ENCODE peak calls at places on chromosomes 7 and 10, in five cellular contexts. Y is fibroblast of pulmonary artery; H is glutamatergic neuron; E is CD8-positive, alpha-beta memory T cell; B is nucleus accumbens. R is an unnamed sample.

GRCh38 chr10:88792656-88793055 is 9.9 kb upstream of the LIPM start:
- DNase-seq in E (no peak), H (no peak), B (no peak), Y (peak), R (peak)

GRCh38 chr10:108757946-108758345 is 1165.4 kb downstream of the XPNPEP1 start:
- DNase-seq in B (no peak), H (no peak), Y (no peak), E (no peak), R (no peak)

GRCh38 chr7:149624006-149624405 is 126.4 kb upstream of the ZNF746 start:
- DNase-seq in E (peak), H (peak), Y (peak), B (no peak), R (no peak)

GRCh38 chr10:113221756-113222168 is 271.7 kb downstream of the TCF7L2 start:
- DNase-seq in B (no peak), Y (no peak), H (no peak), E (no peak), R (no peak)

GRCh38 chr10:79178614-79179403 is 110.0 kb downstream of the ZMIZ1 start:
- DNase-seq in H (peak), B (no peak), E (no peak), Y (peak), R (peak)

GRCh38 chr7:80921130-80921529 is 2.3 kb upstream of the SEMA3C start:
- DNase-seq in H (no peak), E (no peak), B (no peak), Y (peak), R (no peak)

GRCh38 chr10:34760606-34761005 is 54.5 kb downstream of the PARD3 start:
- DNase-seq in E (no peak), Y (no peak), H (no peak), B (no peak), R (no peak)

GRCh38 chr7:79984210-79984609 is 150.4 kb upstream of the GNAI1 start:
- DNase-seq in B (no peak), H (no peak), E (no peak), Y (peak), R (no peak)

GRCh38 chr7:151742713-151743480 is 134.0 kb downstream of the PRKAG2 start:
- DNase-seq in B (no peak), H (no peak), E (no peak), Y (no peak), R (no peak)

GRCh38 chr7:70321016-70321415 is 722.7 kb downstream of the AUTS2 start:
- DNase-seq in B (no peak), Y (no peak), E (no peak), H (no peak), R (no peak)

GRCh38 chr10:132664883-132665282 is 121.1 kb downstream of the NKX6-2 start:
- DNase-seq in B (no peak), H (no peak), E (no peak), Y (no peak), R (no peak)

GRCh38 chr10:122560279-122560804 is at the start of gene DMBT1:
- DNase-seq in B (no peak), E (no peak), H (no peak), Y (no peak), R (no peak)

GRCh38 chr7:27160147-27160545 is 3.7 kb upstream of the HOXA7 start:
- DNase-seq in B (no peak), E (no peak), H (no peak), Y (no peak), R (no peak)

GRCh38 chr10:101507241-101507640 is 80.8 kb downstream of the POLL start:
- DNase-seq in Y (no peak), B (no peak), E (no peak), H (no peak), R (no peak)

GRCh38 chr10:100836891-100837290 is 75.9 kb upstream of the SLF2 start:
- DNase-seq in H (no peak), E (no peak), B (no peak), Y (no peak), R (no peak)

GRCh38 chr10:119479532-119479931 is 63.0 kb downstream of the RGS10 start:
- DNase-seq in B (no peak), Y (no peak), E (no peak), H (no peak), R (no peak)

GRCh38 chr10:106573106-106573505 is 591.4 kb downstream of the SORCS1 start:
- DNase-seq in Y (peak), B (no peak), H (no peak), E (no peak), R (peak)

GRCh38 chr10:132463333-132464255 is 66.6 kb downstream of the PWWP2B start:
- DNase-seq in B (no peak), E (no peak), Y (peak), H (no peak), R (no peak)

GRCh38 chr10:73814896-73815718 is 3.7 kb upstream of the NDST2 start:
- DNase-seq in B (no peak), H (no peak), E (no peak), Y (peak), R (no peak)

GRCh38 chr7:44333971-44334733 is 8.8 kb upstream of the CAMK2B start:
- DNase-seq in H (no peak), B (no peak), E (no peak), Y (peak), R (no peak)

GRCh38 chr7:6628045-6628444 is 9.1 kb upstream of the ZNF316 start:
- DNase-seq in H (no peak), E (no peak), Y (no peak), B (no peak), R (no peak)

GRCh38 chr10:122849900-122850605 is 4.4 kb upstream of the CUZD1 start:
- DNase-seq in B (no peak), H (no peak), E (no peak), Y (no peak), R (no peak)

GRCh38 chr10:80784695-80785094 is 247.0 kb downstream of the SH2D4B start:
- DNase-seq in E (no peak), H (no peak), Y (no peak), B (no peak), R (no peak)

GRCh38 chr7:157670490-157671357 is 333.9 kb downstream of the DNAJB6 start:
- DNase-seq in Y (no peak), H (no peak), E (no peak), B (no peak), R (no peak)

GRCh38 chr7:628041-628763 is 98.3 kb upstream of the DNAAF5 start:
- DNase-seq in B (no peak), H (no peak), E (no peak), Y (no peak), R (no peak)

GRCh38 chr10:51879238-51879637 is 179.8 kb upstream of the CSTF2T start:
- DNase-seq in H (no peak), E (no peak), Y (peak), B (no peak), R (peak)

GRCh38 chr7:104137971-104138370 is 69.8 kb downstream of the ORC5 start:
- DNase-seq in B (no peak), Y (peak), E (no peak), H (no peak), R (peak)

GRCh38 chr10:98267069-98267893 is 713 bp downstream of the LOXL4 start:
- DNase-seq in H (no peak), Y (no peak), B (no peak), E (no peak), R (peak)

R was measured in foreskin fibroblast.